ENCODE peak calls at places on chromosome 12, in seven cellular contexts. R, L, I, J, C, U and X are unnamed samples.

GRCh38 chr12:109309441-109310246 is 560 bp upstream of the FOXN4 start:
- DNase-seq in C (no peak), J (no peak), I (no peak), R (peak), L (no peak), U (no peak), X (peak)

GRCh38 chr12:39620664-39621658 is 1.4 kb upstream of the ABCD2 start:
- DNase-seq in R (no peak), L (no peak), J (no peak), U (no peak), C (no peak), I (peak), X (peak)

GRCh38 chr12:89695100-89695499 is 13.5 kb downstream of the ATP2B1 start:
- DNase-seq in I (no peak), C (no peak), U (no peak), J (no peak), L (no peak), R (peak), X (no peak)

GRCh38 chr12:12939888-12940287 is 12.1 kb downstream of the GPRC5D start:
- DNase-seq in R (no peak), U (no peak), L (no peak), I (no peak), J (no peak), C (no peak), X (no peak)

GRCh38 chr12:24561411-24561871 is 387.5 kb downstream of the BCAT1 start:
- DNase-seq in J (no peak), R (peak), C (no peak), U (peak), I (no peak), L (no peak), X (no peak)

GRCh38 chr12:92629349-92630065 is 73.3 kb upstream of the PLEKHG7 start:
- DNase-seq in R (peak), C (no peak), L (no peak), I (no peak), U (no peak), J (no peak), X (no peak)

GRCh38 chr12:93593833-93594232 is 21.4 kb downstream of the SOCS2 start:
- DNase-seq in J (no peak), C (no peak), R (no peak), U (no peak), L (no peak), I (no peak), X (peak)

GRCh38 chr12:6384499-6385436 is 806 bp downstream of the LTBR start:
- DNase-seq in U (no peak), J (peak), R (no peak), C (no peak), L (no peak), I (no peak), X (no peak)

GRCh38 chr12:113647048-113647447 is 175.4 kb upstream of the LHX5 start:
- DNase-seq in I (no peak), U (peak), J (no peak), R (no peak), L (no peak), C (no peak), X (peak)

GRCh38 chr12:94988471-94988870 is 15.0 kb downstream of the NDUFA12 start:
- DNase-seq in I (peak), C (no peak), R (no peak), J (no peak), L (no peak), U (no peak), X (peak)

GRCh38 chr12:129241852-129242251 is 388.6 kb downstream of the GLT1D1 start:
- DNase-seq in I (no peak), U (no peak), R (no peak), J (no peak), C (no peak), L (no peak), X (no peak)

GRCh38 chr12:10385181-10385613 is 4.6 kb downstream of the KLRK1 start:
- DNase-seq in R (peak), C (no peak), J (no peak), L (no peak), I (no peak), U (no peak), X (no peak)

GRCh38 chr12:121711925-121712461 is 559 bp upstream of the TMEM120B start:
- DNase-seq in J (no peak), R (no peak), L (peak), U (no peak), C (no peak), I (no peak), X (peak)

GRCh38 chr12:61018571-61018970 is 1241.6 kb upstream of the USP15 start:
- DNase-seq in L (no peak), C (no peak), J (no peak), R (no peak), I (no peak), U (no peak), X (no peak)

GRCh38 chr12:104522985-104523719 is 66.4 kb downstream of the CHST11 start:
- DNase-seq in R (no peak), I (no peak), J (no peak), L (no peak), U (no peak), C (no peak), X (peak)

GRCh38 chr12:101566318-101566717 is 28.5 kb upstream of the MYBPC1 start:
- DNase-seq in R (no peak), U (no peak), I (no peak), J (peak), C (no peak), L (no peak), X (no peak)

GRCh38 chr12:117045175-117045997 is 53.8 kb downstream of the TESC start:
- DNase-seq in R (no peak), I (no peak), J (no peak), C (no peak), U (no peak), L (no peak), X (no peak)

GRCh38 chr12:120529641-120530314 is 820 bp upstream of the COQ5 start:
- DNase-seq in I (no peak), R (peak), L (peak), J (peak), U (no peak), C (no peak), X (peak)

GRCh38 chr12:105713901-105714300 is 383.4 kb downstream of the C12orf75 start:
- DNase-seq in I (no peak), R (no peak), L (no peak), C (no peak), U (no peak), J (no peak), X (no peak)

GRCh38 chr12:108310489-108310888 is 28.6 kb downstream of the CMKLR1 start:
- DNase-seq in C (no peak), U (no peak), R (no peak), I (no peak), J (no peak), L (no peak), X (no peak)

GRCh38 chr12:46377678-46378077 is 5.1 kb upstream of the SLC38A2 start:
- DNase-seq in U (no peak), C (no peak), R (peak), L (no peak), I (no peak), J (no peak), X (no peak)

GRCh38 chr12:57057037-57057436 is 7.1 kb upstream of the MYO1A start:
- DNase-seq in C (no peak), I (no peak), J (no peak), U (no peak), R (no peak), L (no peak), X (no peak)

GRCh38 chr12:120156315-120157259 is 37.9 kb downstream of the GCN1 start:
- DNase-seq in C (no peak), I (no peak), U (no peak), J (no peak), R (no peak), L (no peak), X (no peak)

GRCh38 chr12:91423336-91424050 is 240.9 kb upstream of the DCN start:
- DNase-seq in I (no peak), L (no peak), C (no peak), U (no peak), R (peak), J (no peak), X (no peak)

GRCh38 chr12:54689034-54689372 is 40.8 kb upstream of the DCD start:
- DNase-seq in I (no peak), J (no peak), C (no peak), U (no peak), R (no peak), L (no peak), X (no peak)

GRCh38 chr12:47804177-47804576 is 15.5 kb downstream of the HDAC7 start:
- DNase-seq in I (no peak), U (no peak), J (no peak), R (no peak), L (no peak), C (no peak), X (no peak)

GRCh38 chr12:131833896-131834641 is 5.9 kb downstream of the MMP17 start:
- DNase-seq in R (peak), L (no peak), J (no peak), U (no peak), I (no peak), C (no peak), X (peak)

GRCh38 chr12:105640780-105641179 is 310.3 kb downstream of the C12orf75 start:
- DNase-seq in U (no peak), J (no peak), C (no peak), L (no peak), R (no peak), I (no peak), X (no peak)

DNA sequence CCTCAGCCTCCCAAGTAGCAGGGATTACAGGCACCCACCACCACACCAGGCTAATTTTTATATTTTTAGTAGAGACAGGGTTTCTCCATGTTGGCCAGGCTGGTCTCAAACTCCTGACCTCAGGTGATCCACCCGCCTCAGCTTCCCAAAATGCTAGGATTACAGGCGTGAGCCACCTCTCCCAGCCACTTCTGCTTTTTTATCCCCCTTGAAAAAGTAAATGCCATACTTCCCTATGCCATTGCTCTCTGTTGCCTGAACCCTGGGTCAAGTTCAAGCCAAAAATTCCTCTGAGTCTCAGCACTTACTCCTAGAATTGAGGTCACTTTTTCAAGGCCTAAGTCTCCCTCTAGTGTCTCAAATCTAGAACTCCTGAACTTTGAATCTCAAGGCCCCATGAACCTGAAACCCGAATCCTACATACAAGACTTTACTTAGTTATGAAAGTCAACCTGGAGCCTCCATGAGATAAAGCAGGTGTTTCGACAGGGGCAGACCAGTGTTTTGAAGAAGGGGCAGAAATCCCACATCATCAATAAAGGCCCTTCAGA is 1.4 kb upstream of the APOBEC1 start:
- DNase-seq in R (peak), C (no peak), U (no peak), I (no peak), L (no peak), J (no peak), X (peak)
- TF ChIP-seq CTCF in R (peak), C (no peak), U (peak), I (no peak), L (no peak), J (peak), X (peak)

GRCh38 chr12:32312049-32312670 is 87.2 kb upstream of the FGD4 start:
- DNase-seq in R (peak), C (no peak), L (peak), U (no peak), I (no peak), J (no peak), X (peak)
- TF ChIP-seq CTCF in R (peak), C (no peak), L (peak), U (peak), I (peak), J (peak), X (peak)

GRCh38 chr12:70317781-70318180 is 48.3 kb upstream of the KCNMB4 start:
- DNase-seq in J (no peak), U (no peak), C (no peak), R (no peak), L (no peak), I (no peak), X (peak)

GRCh38 chr12:70314145-70314544 is 51.9 kb upstream of the KCNMB4 start:
- DNase-seq in J (no peak), U (no peak), R (no peak), I (no peak), L (no peak), C (no peak), X (no peak)

GRCh38 chr12:70321182-70321581 is 44.9 kb upstream of the KCNMB4 start:
- DNase-seq in C (no peak), L (no peak), U (no peak), I (no peak), J (no peak), R (no peak), X (no peak)

DNA sequence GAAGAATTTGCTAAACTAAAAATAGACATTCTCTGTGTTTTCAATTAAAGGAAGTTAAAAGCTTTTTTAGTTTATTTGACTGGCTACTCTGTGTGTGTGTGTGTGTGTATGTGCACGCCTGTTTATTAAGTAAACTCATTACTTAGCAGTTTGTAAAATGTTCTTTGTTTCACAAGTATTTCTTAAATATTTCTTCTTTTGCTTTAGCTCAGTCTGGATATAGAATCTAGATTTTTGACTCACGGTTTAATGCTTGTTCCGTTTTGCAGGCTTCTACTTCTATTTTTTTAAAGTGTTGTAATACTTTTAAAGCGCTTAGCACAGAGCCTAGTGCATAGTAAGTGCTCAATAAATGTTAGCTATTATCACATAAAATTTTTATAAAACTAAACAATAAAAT is 46.5 kb upstream of the KCNMB4 start:
- DNase-seq in C (no peak), U (no peak), L (no peak), I (no peak), R (no peak), J (no peak), X (no peak)
- TF ChIP-seq CTCF in C (no peak), U (no peak), L (no peak), I (no peak), R (no peak), J (no peak), X (no peak)

GRCh38 chr12:31702047-31702446 is 26.8 kb downstream of the AMN1 start:
- DNase-seq in L (no peak), I (no peak), U (no peak), R (peak), J (peak), C (no peak), X (no peak)
- TF ChIP-seq CTCF in L (no peak), I (no peak), U (no peak), R (peak), J (peak), C (no peak), X (peak)

DNA sequence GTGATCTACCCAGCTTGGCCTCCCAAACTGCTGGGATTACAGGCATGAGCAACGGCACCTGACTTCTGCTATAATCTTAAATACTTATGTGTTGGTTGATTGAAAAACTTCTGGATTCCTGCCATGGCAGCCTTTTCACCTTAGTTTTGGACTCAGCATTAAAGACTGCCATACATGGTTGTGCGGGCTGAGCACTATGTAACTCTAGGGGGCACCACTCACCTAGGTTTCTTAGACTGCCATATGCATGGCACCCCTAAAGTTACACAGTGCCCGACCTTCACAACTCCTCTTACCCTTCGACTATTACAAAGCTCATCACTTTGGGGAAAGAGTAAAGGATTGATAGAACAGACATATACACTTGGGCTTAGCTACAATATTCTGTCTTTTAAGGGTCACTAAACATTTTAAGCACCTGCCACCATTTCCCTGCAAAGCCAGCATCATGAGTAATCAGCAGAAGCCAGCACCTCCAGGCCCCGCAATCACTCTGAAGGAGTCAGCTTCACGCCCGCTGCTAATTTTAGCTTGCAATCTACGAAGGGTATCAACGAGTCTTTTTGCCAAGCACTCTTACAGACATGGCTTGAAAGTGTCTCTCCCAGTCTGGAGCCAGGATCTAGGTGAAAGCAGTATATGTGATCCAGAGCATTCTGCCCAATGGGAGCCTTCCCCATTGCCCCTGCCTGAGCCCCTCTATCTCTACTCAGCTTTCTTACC is 59.8 kb downstream of the SUDS3 start:
- DNase-seq in L (no peak), R (no peak), I (no peak), U (peak), C (no peak), J (peak), X (peak)
- TF ChIP-seq CTCF in L (peak), R (peak), I (no peak), U (peak), C (no peak), J (peak), X (peak)